ENCODE peak calls at places on chromosomes 4 and X, in eight cellular contexts. M, R, U, N, I, V, H and W are unnamed samples.

GRCh38 chr4:68655764-68656444 is 14.5 kb downstream of the UGT2B15 start:
- DNase-seq in M (no peak), R (no peak), U (no peak), N (no peak), I (no peak), V (no peak), H (no peak), W (peak)

GRCh38 chrX:28015993-28016392 is 34.7 kb upstream of the DCAF8L1 start:
- DNase-seq in M (no peak), R (no peak), U (no peak), N (no peak), I (no peak), V (no peak), H (no peak), W (no peak)

GRCh38 chrX:77505227-77505626 is 58.0 kb downstream of the FGF16 start:
- DNase-seq in M (no peak), R (peak), U (peak), N (no peak), I (no peak), V (peak), H (peak), W (no peak)

GRCh38 chr4:168732714-168733113 is 235.9 kb downstream of the PALLD start:
- DNase-seq in M (no peak), R (no peak), U (no peak), N (no peak), I (no peak), V (no peak), H (peak), W (no peak)

GRCh38 chr4:108559067-108559793 is 61.1 kb upstream of the RPL34 start:
- DNase-seq in M (no peak), R (no peak), U (peak), N (no peak), I (no peak), V (no peak), H (no peak), W (no peak)

GRCh38 chrX:56733459-56734046 is 4.5 kb downstream of the NBDY start:
- DNase-seq in M (no peak), R (peak), U (peak), N (peak), I (no peak), V (peak), H (peak), W (peak)

GRCh38 chr4:68416591-68416990 is 30.7 kb upstream of the TMPRSS11E start:
- DNase-seq in M (no peak), R (no peak), U (peak), N (no peak), I (no peak), V (no peak), H (peak), W (peak)

GRCh38 chr4:53012738-53013137 is 150.6 kb downstream of the RASL11B start:
- DNase-seq in M (no peak), R (peak), U (no peak), N (no peak), I (no peak), V (no peak), H (peak), W (no peak)

GRCh38 chrX:69314436-69315348 is 149.4 kb upstream of the PJA1 start:
- DNase-seq in M (no peak), R (no peak), U (no peak), N (no peak), I (no peak), V (no peak), H (no peak), W (no peak)

GRCh38 chr4:110091426-110091825 is 107.0 kb downstream of the ELOVL6 start:
- DNase-seq in M (no peak), R (peak), U (peak), N (no peak), I (no peak), V (no peak), H (peak), W (peak)

GRCh38 chr4:16827762-16828724 is 70.4 kb downstream of the LDB2 start:
- DNase-seq in M (no peak), R (no peak), U (no peak), N (no peak), I (no peak), V (no peak), H (peak), W (no peak)

GRCh38 chrX:67545772-67546495 is 2.1 kb downstream of the AR start:
- DNase-seq in M (peak), R (peak), U (no peak), N (no peak), I (peak), V (no peak), H (no peak), W (no peak)

GRCh38 chr4:118037955-118038354 is 3.7 kb downstream of the NDST3 start:
- DNase-seq in M (no peak), R (no peak), U (no peak), N (no peak), I (no peak), V (no peak), H (no peak), W (no peak)